ENCODE peak calls at places on chromosomes 7 and 10, in six cellular contexts. V, T, U, J, R and W are unnamed samples.

GRCh38 chr7:127927339-127927679 is 103.9 kb downstream of the LRRC4 start:
- DNase-seq in V (no peak), T (no peak), U (no peak), J (no peak), R (no peak), W (no peak)

GRCh38 chr10:132487241-132488135 is 50.1 kb upstream of the INPP5A start:
- DNase-seq in V (no peak), T (no peak), U (no peak), J (peak; percentile 57), R (no peak), W (no peak)

GRCh38 chr7:28688651-28689050 is 269.5 kb downstream of the TRIL start:
- DNase-seq in V (no peak), T (no peak), U (no peak), J (no peak), R (no peak), W (no peak)

GRCh38 chr7:142485617-142486226 is 227.9 kb upstream of the PRSS58 start:
- DNase-seq in V (no peak), T (no peak), U (no peak), J (no peak), R (no peak), W (peak; percentile 70)

GRCh38 chr7:158583143-158583542 is 4.5 kb downstream of the PTPRN2 start:
- DNase-seq in V (no peak), T (no peak), U (no peak), J (no peak), R (no peak), W (no peak)

GRCh38 chr10:102796407-102797176 is 40.6 kb downstream of the CYP17A1 start:
- DNase-seq in V (peak; percentile 56), T (peak; percentile 82), U (no peak), J (peak; percentile 94), R (peak; percentile 89), W (no peak)

GRCh38 chr7:45599851-45600706 is 25.9 kb downstream of the ADCY1 start:
- DNase-seq in V (no peak), T (no peak), U (peak; percentile 82), J (peak; percentile 51), R (no peak), W (no peak)

GRCh38 chr10:89369142-89370105 is 8.4 kb upstream of the IFIT1B start:
- DNase-seq in V (no peak), T (no peak), U (no peak), J (no peak), R (no peak), W (no peak)

GRCh38 chr10:96380821-96381220 is 22.0 kb upstream of the OPALIN start:
- DNase-seq in V (peak; percentile 93), T (no peak), U (no peak), J (no peak), R (no peak), W (no peak)

GRCh38 chr7:137324796-137325700 is 18.5 kb downstream of the PTN start:
- DNase-seq in V (no peak), T (no peak), U (no peak), J (no peak), R (no peak), W (no peak)

GRCh38 chr10:61464461-61465215 is 11.5 kb upstream of the TMEM26 start:
- DNase-seq in V (no peak), T (no peak), U (no peak), J (no peak), R (no peak), W (no peak)

GRCh38 chr7:16984346-16984745 is 102.6 kb upstream of the AGR3 start:
- DNase-seq in V (no peak), T (no peak), U (no peak), J (no peak), R (no peak), W (no peak)

DNA sequence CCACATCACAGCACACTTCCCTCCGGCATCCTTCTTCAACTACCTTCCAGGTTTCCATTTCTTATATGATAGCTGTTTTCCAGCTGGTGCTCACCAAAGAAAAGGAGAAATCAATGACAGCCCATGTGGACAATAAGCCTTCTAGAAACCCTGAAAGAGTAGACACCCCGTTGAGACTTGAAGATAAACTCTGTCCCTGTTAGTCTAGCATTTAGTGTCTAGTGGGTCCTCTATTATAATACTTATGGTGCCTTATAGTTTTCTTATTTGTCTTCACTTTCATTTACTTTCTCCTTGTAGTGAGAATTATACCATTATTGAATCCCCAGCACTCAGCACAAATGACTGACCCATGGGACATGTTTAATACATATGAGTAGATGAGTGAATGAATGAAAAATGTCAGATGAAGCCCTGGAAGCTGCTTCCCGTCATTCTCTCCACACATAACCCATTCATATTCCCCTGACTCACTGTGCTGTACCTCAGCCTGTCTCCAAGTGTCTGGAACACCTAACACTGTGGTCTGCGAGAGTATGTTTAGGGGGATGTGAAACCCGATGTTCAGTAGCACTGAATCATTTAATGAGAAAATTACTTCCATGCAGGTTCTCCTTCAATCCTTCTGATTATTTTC is 377.6 kb downstream of the GPR158 start:
- DNase-seq in V (no peak), T (no peak), U (no peak), J (no peak), R (no peak), W (no peak)
- TF ChIP-seq POLR2AphosphoS5 in V (no peak), T (no peak), U (no peak), J (no peak), R (no peak), W (no peak)

DNA sequence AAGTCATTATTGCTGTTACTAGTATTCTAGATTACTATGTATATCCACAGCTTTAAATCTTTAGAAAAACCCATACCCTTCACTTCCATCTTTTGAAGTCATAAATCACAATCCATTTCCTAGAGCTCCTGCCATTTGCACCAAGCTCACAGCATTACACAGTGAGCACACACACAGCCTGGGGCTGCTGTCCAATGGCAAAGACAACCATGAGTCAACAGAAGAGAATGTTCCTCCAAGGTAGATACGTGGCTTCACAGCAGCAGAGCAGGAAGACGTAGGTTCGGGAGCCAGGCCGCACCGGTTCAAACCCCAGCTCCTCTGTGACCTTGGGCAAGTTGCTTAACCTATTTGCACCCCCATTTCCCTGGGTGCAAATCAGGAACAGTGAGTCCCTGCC is 234.6 kb downstream of the DIP2C start:
- DNase-seq in V (no peak), T (no peak), U (no peak), J (no peak), R (peak; percentile 61), W (no peak)
- TF ChIP-seq POLR2AphosphoS5 in V (no peak), T (peak; percentile 40), U (no peak), J (no peak), R (peak; percentile 85), W (no peak)

GRCh38 chr7:140403878-140404564 is at the start of gene RAB19:
- DNase-seq in V (no peak), T (peak; percentile 75), U (no peak), J (peak; percentile 88), R (peak; percentile 51), W (peak; percentile 78)
- TF ChIP-seq POLR2AphosphoS5 in V (no peak), T (peak; percentile 39), U (no peak), J (no peak), R (peak; percentile 26), W (peak; percentile 67)

GRCh38 chr10:110513949-110514348 is 16.2 kb downstream of the DUSP5 start:
- DNase-seq in V (no peak), T (no peak), U (no peak), J (no peak), R (no peak), W (no peak)

GRCh38 chr10:110512461-110513187 is 14.9 kb downstream of the DUSP5 start:
- DNase-seq in V (no peak), T (no peak), U (no peak), J (no peak), R (no peak), W (no peak)

GRCh38 chr10:110516815-110517492 is 19.2 kb downstream of the DUSP5 start:
- DNase-seq in V (no peak), T (no peak), U (no peak), J (no peak), R (no peak), W (no peak)

GRCh38 chr10:110511734-110512449 is 14.2 kb downstream of the DUSP5 start:
- DNase-seq in V (no peak), T (no peak), U (no peak), J (no peak), R (no peak), W (no peak)

GRCh38 chr10:110514848-110515247 is 17.1 kb downstream of the DUSP5 start:
- DNase-seq in V (no peak), T (no peak), U (no peak), J (no peak), R (no peak), W (no peak)
- TF ChIP-seq POLR2AphosphoS5 in V (no peak), T (no peak), U (no peak), J (no peak), R (no peak), W (no peak)

GRCh38 chr7:41701542-41701941 is 1.3 kb downstream of the INHBA start:
- DNase-seq in V (no peak), T (no peak), U (no peak), J (no peak), R (no peak), W (no peak)

GRCh38 chr7:41706228-41706930 is 3.5 kb upstream of the INHBA start:
- DNase-seq in V (no peak), T (no peak), U (no peak), J (no peak), R (no peak), W (no peak)

GRCh38 chr7:41702635-41703371 is at the start of gene INHBA:
- DNase-seq in V (no peak), T (no peak), U (no peak), J (no peak), R (no peak), W (no peak)

GRCh38 chr7:41708621-41709358 is 5.9 kb upstream of the INHBA start:
- DNase-seq in V (no peak), T (no peak), U (no peak), J (no peak), R (no peak), W (no peak)

DNA sequence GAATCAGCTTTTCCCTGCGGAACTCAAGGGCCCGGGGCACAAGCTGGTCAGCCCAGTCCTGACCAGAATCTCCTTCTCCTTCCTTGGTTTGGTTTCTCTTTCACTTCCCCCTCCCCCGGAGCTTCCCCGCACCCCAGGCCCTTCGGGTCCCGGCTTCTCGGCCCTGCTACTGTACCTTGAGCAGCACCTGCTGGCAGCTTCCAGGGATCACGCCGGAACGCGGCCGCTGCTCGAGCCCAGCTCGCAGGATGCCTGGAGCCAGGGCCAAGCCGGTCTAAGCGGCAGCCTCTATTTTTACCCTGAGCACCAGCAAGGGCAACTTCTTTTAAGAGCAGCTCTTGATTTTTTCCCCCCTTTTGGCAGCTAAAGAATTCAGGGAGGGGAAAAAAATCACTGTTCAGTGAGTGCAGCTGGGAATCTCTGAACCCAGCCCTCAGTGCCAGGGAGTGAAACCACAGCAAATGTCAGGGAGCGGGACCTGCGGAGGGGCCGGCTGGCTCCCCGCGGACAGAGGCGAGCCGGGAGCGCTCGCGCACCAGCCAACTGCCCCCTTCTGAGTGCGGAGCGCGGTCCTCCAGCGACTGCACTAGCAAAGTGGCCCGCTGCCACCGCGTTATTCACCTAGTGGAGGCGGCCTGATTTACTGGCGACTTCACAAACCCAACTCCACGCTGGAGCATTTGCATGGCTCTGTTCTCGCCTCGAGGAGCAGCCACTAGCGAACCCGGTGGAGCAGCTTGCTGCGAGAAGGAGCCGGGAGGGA is 2.4 kb upstream of the INHBA start:
- DNase-seq in V (peak; percentile 70), T (peak; percentile 90), U (no peak), J (peak; percentile 97), R (peak; percentile 77), W (peak; percentile 90)
- TF ChIP-seq POLR2AphosphoS5 in V (no peak), T (no peak), U (peak; percentile 42), J (peak; percentile 64), R (no peak), W (no peak)

GRCh38 chr10:83820033-83820432 is 319.3 kb upstream of the GHITM start:
- DNase-seq in V (no peak), T (no peak), U (no peak), J (no peak), R (no peak), W (no peak)
- TF ChIP-seq POLR2AphosphoS5 in V (no peak), T (no peak), U (no peak), J (no peak), R (no peak), W (no peak)